ENCODE peak calls at places on chromosomes 3 and 15, in ten cellular contexts. M is stimulated activated CD8-positive, alpha-beta memory T cell treated with anti-CD3 and anti-CD28 coated beads, Interleukin-2, amount 100 ng/mL, for 48 hours; D is osteocyte; C is DND-41; L is neural progenitor cell; Z is heart left ventricle; Q is CD14-positive monocyte; Y is activated CD4-positive, alpha-beta T cell treated with anti-CD3 and anti-CD28 coated beads, Interleukin-2, amount 10 ng/mL, durations not matched to agents 7 days and 5 days; I is HTR-8/SVneo; N is GM23248. H is an unnamed sample.

GRCh38 chr3:51735950-51736349 is 29.1 kb downstream of the GRM2 start:
- DNase-seq in I (no peak), N (no peak), L (no peak), M (no peak), Y (no peak), C (no peak), Z (no peak), Q (no peak), D (no peak), H (no peak)

GRCh38 chr3:118808743-118809142 is 225.9 kb downstream of the IGSF11 start:
- DNase-seq in Y (no peak), C (no peak), N (no peak), Q (no peak), D (no peak), I (no peak), M (no peak), Z (no peak), L (peak; percentile 40), H (no peak)

GRCh38 chr3:101809178-101810022 is 30.4 kb downstream of the NXPE3 start:
- DNase-seq in Y (peak; percentile 47), C (peak; percentile 40), L (peak; percentile 65), N (peak; percentile 66), Q (no peak), I (peak; percentile 41), D (no peak), Z (no peak), M (no peak), H (peak; percentile 70)

GRCh38 chr15:78565951-78566774 is 843 bp downstream of the CHRNA5 start:
- DNase-seq in L (peak; percentile 53), Z (no peak), D (no peak), Y (peak; percentile 11), I (peak; percentile 39), M (no peak), N (peak; percentile 40), C (no peak), Q (no peak), H (no peak)

GRCh38 chr3:25433868-25434267 is 5.8 kb downstream of the RARB start:
- DNase-seq in M (no peak), N (no peak), Q (no peak), D (no peak), Y (no peak), Z (peak; percentile 39), L (no peak), C (no peak), I (no peak), H (no peak)

GRCh38 chr3:135891121-135891520 is 74.4 kb upstream of the PPP2R3A start:
- DNase-seq in N (no peak), Q (no peak), C (no peak), Z (no peak), D (no peak), I (no peak), M (no peak), L (no peak), Y (no peak), H (no peak)

GRCh38 chr3:86788371-86788770 is 202.6 kb downstream of the VGLL3 start:
- DNase-seq in Y (no peak), Z (no peak), N (peak; percentile 24), L (no peak), I (no peak), D (no peak), Q (no peak), M (no peak), C (no peak), H (no peak)

GRCh38 chr3:151067158-151067557 is 18.3 kb upstream of the MED12L start:
- DNase-seq in Y (peak; percentile 23), C (peak; percentile 40), N (no peak), I (no peak), L (no peak), Z (no peak), M (no peak), D (no peak), Q (no peak), H (peak; percentile 11)

GRCh38 chr3:172332256-172333041 is 115.8 kb downstream of the GHSR start:
- DNase-seq in Z (peak; percentile 56), D (no peak), C (peak; percentile 72), I (peak; percentile 64), Q (peak; percentile 55), N (peak; percentile 70), L (peak; percentile 60), M (peak; percentile 32), Y (peak; percentile 60), H (peak; percentile 70)